ENCODE peak calls at places on chromosomes 5 and 9, in six cellular contexts. Z is fibroblast of the aortic adventitia, G is fibroblast of lung, R is omental fat pad, J is HFFc6, B is IMR-90. T is an unnamed sample.

GRCh38 chr5:79107020-79107796 is 4.4 kb upstream of the BHMT start:
- DNase-seq in R (no peak), Z (peak), J (peak), B (peak), G (peak), T (no peak)

GRCh38 chr5:154749496-154749895 is 5.7 kb upstream of the LARP1 start:
- DNase-seq in J (no peak), G (no peak), Z (no peak), B (no peak), R (no peak), T (no peak)

GRCh38 chr9:125190371-125190801 is 783 bp upstream of the PPP6C start:
- DNase-seq in R (no peak), G (no peak), B (no peak), J (no peak), Z (peak), T (no peak)

GRCh38 chr5:65086234-65086886 is 317.6 kb downstream of the CWC27 start:
- DNase-seq in G (peak), B (peak), J (no peak), R (no peak), Z (no peak), T (no peak)

GRCh38 chr5:56207537-56207936 is 25.6 kb downstream of the ANKRD55 start:
- DNase-seq in G (no peak), B (peak), R (no peak), Z (no peak), J (peak), T (no peak)

GRCh38 chr9:14423816-14424261 is 109.9 kb upstream of the NFIB start:
- DNase-seq in R (no peak), B (peak), Z (peak), G (peak), J (no peak), T (no peak)

GRCh38 chr5:86979801-86980510 is 287.7 kb upstream of the RASA1 start:
- DNase-seq in R (no peak), J (peak), Z (peak), B (peak), G (peak), T (no peak)

GRCh38 chr5:171226096-171226495 is 83.0 kb upstream of the TLX3 start:
- DNase-seq in R (no peak), B (peak), Z (no peak), J (no peak), G (no peak), T (no peak)

GRCh38 chr5:11724947-11725346 is 179.3 kb downstream of the CTNND2 start:
- DNase-seq in R (no peak), J (no peak), G (no peak), Z (no peak), B (no peak), T (no peak)

GRCh38 chr9:111187376-111187775 is 142.6 kb downstream of the OR2K2 start:
- DNase-seq in J (peak), R (no peak), G (peak), B (no peak), Z (no peak), T (no peak)

GRCh38 chr9:124693403-124693802 is 77.7 kb downstream of the NR6A1 start:
- DNase-seq in R (no peak), J (no peak), B (no peak), G (no peak), Z (no peak), T (no peak)

GRCh38 chr9:116288658-116289057 is 135.1 kb downstream of the PAPPA start:
- DNase-seq in B (peak), Z (peak), J (peak), G (peak), R (no peak), T (no peak)

GRCh38 chr5:156515799-156516198 is 188.8 kb downstream of the SGCD start:
- DNase-seq in B (peak), J (no peak), R (no peak), G (no peak), Z (no peak), T (no peak)

GRCh38 chr9:107569171-107569570 is 79.6 kb upstream of the KLF4 start:
- DNase-seq in G (peak), B (peak), Z (peak), J (no peak), R (no peak), T (no peak)

GRCh38 chr5:168818586-168818985 is 239.4 kb upstream of the PANK3 start:
- DNase-seq in G (no peak), J (no peak), B (no peak), Z (no peak), R (no peak), T (no peak)

GRCh38 chr5:75885849-75886596 is 168.8 kb upstream of the POC5 start:
- DNase-seq in J (no peak), G (no peak), Z (no peak), R (no peak), B (no peak), T (no peak)

GRCh38 chr5:38847549-38848341 is 1.9 kb downstream of the OSMR start:
- DNase-seq in G (peak), B (peak), R (no peak), J (no peak), Z (peak), T (no peak)

GRCh38 chr9:95127249-95128176 is 190.0 kb downstream of the FANCC start:
- DNase-seq in G (peak), B (peak), Z (peak), R (peak), J (peak), T (no peak)

GRCh38 chr9:86521322-86521721 is 167.1 kb upstream of the TUT7 start:
- DNase-seq in B (no peak), Z (no peak), G (no peak), J (no peak), R (no peak), T (no peak)

GRCh38 chr9:136016882-136017812 is 56.0 kb upstream of the UBAC1 start:
- DNase-seq in B (no peak), J (no peak), G (no peak), R (no peak), Z (no peak), T (no peak)

GRCh38 chr9:105346273-105346672 is 101.6 kb upstream of the FSD1L start:
- DNase-seq in Z (no peak), B (no peak), J (no peak), R (no peak), G (no peak), T (no peak)

GRCh38 chr9:122936883-122937282 is 3.9 kb upstream of the RABGAP1 start:
- DNase-seq in R (no peak), G (no peak), Z (no peak), J (no peak), B (no peak), T (no peak)

GRCh38 chr5:78666041-78666444 is 17.5 kb upstream of the LHFPL2 start:
- DNase-seq in R (no peak), J (peak), Z (peak), G (no peak), B (peak), T (no peak)

GRCh38 chr9:134442486-134443168 is 116.4 kb downstream of the RXRA start:
- DNase-seq in G (peak), R (no peak), Z (peak), J (peak), B (no peak), T (no peak)

GRCh38 chr9:2427016-2427891 is 194.3 kb upstream of the VLDLR start:
- DNase-seq in Z (no peak), B (no peak), G (no peak), J (no peak), R (no peak), T (no peak)

GRCh38 chr5:77638763-77639451 is 394 bp upstream of the OTP start:
- DNase-seq in G (no peak), J (no peak), R (no peak), B (no peak), Z (no peak), T (peak)

GRCh38 chr9:89408628-89409101 is 89.2 kb downstream of the SEMA4D start:
- DNase-seq in R (no peak), G (no peak), Z (no peak), J (no peak), B (no peak), T (no peak)

GRCh38 chr5:144072518-144072927 is 97.9 kb downstream of the YIPF5 start:
- DNase-seq in R (no peak), J (peak), G (peak), B (peak), Z (peak), T (no peak)

GRCh38 chr5:143605403-143606005 is 202.0 kb upstream of the NR3C1 start:
- DNase-seq in G (peak), B (peak), R (no peak), Z (peak), J (no peak), T (no peak)

GRCh38 chr9:134286513-134287245 is 39.6 kb upstream of the RXRA start:
- DNase-seq in G (peak), J (no peak), B (no peak), Z (no peak), R (no peak), T (no peak)

GRCh38 chr5:98780390-98780789 is 6.9 kb downstream of the RGMB start:
- DNase-seq in R (no peak), J (no peak), B (no peak), G (peak), Z (no peak), T (no peak)

GRCh38 chr5:52989781-52990530 is 804 bp downstream of the ITGA2 start:
- DNase-seq in B (peak), R (no peak), G (peak), Z (peak), J (peak), T (no peak)

GRCh38 chr9:89274838-89275237 is 36.2 kb upstream of the CKS2 start:
- DNase-seq in Z (peak), J (peak), G (peak), R (no peak), B (peak), T (no peak)

GRCh38 chr9:5493597-5494511 is 16.5 kb upstream of the PDCD1LG2 start:
- DNase-seq in J (peak), R (no peak), Z (peak), B (peak), G (peak), T (no peak)

GRCh38 chr9:112354081-112354743 is 20.8 kb upstream of the PTBP3 start:
- DNase-seq in B (no peak), R (no peak), J (no peak), Z (no peak), G (no peak), T (no peak)

DNA sequence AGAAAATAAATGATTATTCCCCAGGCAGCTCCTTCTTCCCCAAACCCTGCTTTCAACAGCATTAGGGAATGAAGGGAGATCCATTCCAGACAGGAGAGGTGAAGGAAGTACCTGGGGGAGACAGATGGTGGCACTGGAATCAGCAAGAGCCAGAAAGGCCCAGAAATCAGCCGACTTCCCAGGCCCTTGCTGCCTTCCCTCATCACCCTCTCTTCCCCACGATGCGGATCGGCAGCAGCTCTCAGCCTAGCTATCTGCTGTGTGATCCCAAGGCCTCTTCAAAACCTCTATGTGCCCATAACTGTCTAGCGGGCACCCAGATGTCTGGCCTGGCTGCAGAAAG is 13.0 kb downstream of the CNTFR start:
- DNase-seq in B (no peak), Z (no peak), R (no peak), J (no peak), G (no peak), T (no peak)
- TF ChIP-seq CTCF in B (no peak), Z (no peak), R (no peak), J (no peak), G (no peak), T (no peak)

DNA sequence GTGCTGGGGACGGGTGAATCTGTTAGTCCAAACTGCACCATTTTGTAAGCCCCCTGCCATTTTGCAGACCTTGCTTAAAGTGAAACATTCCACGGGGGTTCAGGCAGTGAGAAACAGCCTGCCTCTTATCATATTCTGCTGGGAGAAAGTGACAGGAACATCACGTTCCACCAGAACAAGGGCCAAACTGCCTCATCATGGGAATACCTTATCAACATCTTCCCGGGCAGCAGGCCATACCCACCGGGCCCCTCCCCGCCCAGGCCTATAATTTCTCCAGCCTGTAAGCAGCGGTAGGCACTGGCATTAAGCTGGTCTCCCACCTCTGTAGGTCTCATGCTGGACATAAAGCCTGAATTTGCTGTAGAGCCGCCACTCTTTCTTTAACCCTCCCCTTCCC is 1.5 kb upstream of the CFAP77 start:
- DNase-seq in G (no peak), Z (no peak), R (no peak), B (no peak), J (no peak), T (no peak)
- TF ChIP-seq CTCF in G (no peak), Z (no peak), R (no peak), B (no peak), J (no peak), T (no peak)

DNA sequence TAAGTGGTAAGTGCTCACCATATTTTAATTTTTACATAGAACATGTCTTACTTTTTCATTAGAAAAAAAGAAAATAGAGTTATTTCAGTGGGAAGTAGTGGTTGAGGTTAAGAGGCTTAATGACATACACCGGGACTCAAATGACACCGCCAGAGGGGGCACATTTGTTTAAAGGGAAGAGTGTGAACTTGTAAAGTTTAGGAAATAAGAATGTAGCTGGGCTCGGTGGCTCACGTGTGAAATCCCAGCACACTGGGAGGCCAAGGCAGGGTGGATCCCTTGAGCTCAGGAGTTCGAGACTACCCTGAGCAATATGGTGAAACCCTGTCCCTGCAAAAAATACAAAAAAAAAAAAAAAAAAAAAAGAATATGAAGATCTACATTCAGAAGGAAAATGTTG is 43.4 kb upstream of the TNFAIP8 start:
- DNase-seq in R (no peak), B (no peak), Z (no peak), J (no peak), G (no peak), T (no peak)
- TF ChIP-seq CTCF in R (no peak), B (no peak), Z (no peak), J (no peak), G (no peak), T (no peak)

GRCh38 chr5:6574537-6574936 is 58.3 kb downstream of the NSUN2 start:
- DNase-seq in R (no peak), G (no peak), B (no peak), Z (no peak), J (no peak), T (no peak)

GRCh38 chr5:6579535-6579934 is 53.3 kb downstream of the NSUN2 start:
- DNase-seq in Z (no peak), R (no peak), G (no peak), B (no peak), J (no peak), T (no peak)

GRCh38 chr5:6578676-6579343 is 54.0 kb downstream of the NSUN2 start:
- DNase-seq in R (no peak), J (no peak), Z (peak), B (no peak), G (peak), T (no peak)

GRCh38 chr5:6574111-6574510 is 58.7 kb downstream of the NSUN2 start:
- DNase-seq in G (no peak), R (no peak), J (no peak), Z (no peak), B (no peak), T (no peak)

GRCh38 chr5:6576861-6577501 is 55.9 kb downstream of the NSUN2 start:
- DNase-seq in G (peak), J (peak), R (no peak), B (peak), Z (peak), T (peak)
- TF ChIP-seq CTCF in G (peak), J (peak), R (no peak), B (peak), Z (peak), T (peak)

GRCh38 chr9:85404911-85405580 is 336.7 kb downstream of the AGTPBP1 start:
- DNase-seq in R (no peak), B (no peak), G (peak), Z (no peak), J (no peak), T (no peak)
- TF ChIP-seq CTCF in R (no peak), B (no peak), G (no peak), Z (no peak), J (no peak), T (no peak)

GRCh38 chr5:20229286-20230005 is 241.4 kb upstream of the CDH18 start:
- DNase-seq in G (no peak), B (no peak), Z (peak), R (no peak), J (no peak), T (no peak)

GRCh38 chr5:20230010-20230409 is 242.0 kb upstream of the CDH18 start:
- DNase-seq in J (no peak), B (no peak), G (no peak), Z (no peak), R (no peak), T (no peak)

GRCh38 chr5:20231040-20231439 is 243.0 kb upstream of the CDH18 start:
- DNase-seq in B (peak), R (no peak), G (no peak), J (no peak), Z (peak), T (no peak)
- TF ChIP-seq CTCF in B (peak), R (no peak), G (no peak), J (peak), Z (peak), T (no peak)